ENCODE peak calls at places on chromosomes 16 and 17, in five cellular contexts. One of them, this sample, is unnamed.

GRCh38 chr16:11386791-11387546 is 41.7 kb downstream of the RMI2 start:
- DNase-seq in suprapubic skin: no peak
- DNase-seq in transverse colon: no peak
- DNase-seq in ovary: no peak
- DNase-seq in thyroid gland: no peak
- DNase-seq in this sample: no peak

GRCh38 chr16:22645868-22646267 is 135.2 kb downstream of the NPIPB5 start:
- DNase-seq in ovary: no peak
- DNase-seq in transverse colon: no peak
- DNase-seq in suprapubic skin: no peak
- DNase-seq in thyroid gland: no peak
- DNase-seq in this sample: no peak

GRCh38 chr17:29384901-29385300 is 5.3 kb upstream of the TAOK1 start:
- DNase-seq in thyroid gland: no peak
- DNase-seq in suprapubic skin: no peak
- DNase-seq in ovary: no peak
- DNase-seq in transverse colon: no peak
- DNase-seq in this sample: no peak

GRCh38 chr16:64153718-64154117 is 968.1 kb downstream of the CDH11 start:
- DNase-seq in transverse colon: no peak
- DNase-seq in thyroid gland: no peak
- DNase-seq in suprapubic skin: no peak
- DNase-seq in ovary: no peak
- DNase-seq in this sample: no peak

GRCh38 chr16:51880776-51881175 is 666.2 kb downstream of the TOX3 start:
- DNase-seq in suprapubic skin: no peak
- DNase-seq in ovary: no peak
- DNase-seq in thyroid gland: no peak
- DNase-seq in transverse colon: no peak
- DNase-seq in this sample: no peak

GRCh38 chr16:53022374-53022773 is 30.3 kb downstream of the CHD9NB start:
- DNase-seq in transverse colon: peak
- DNase-seq in ovary: peak
- DNase-seq in thyroid gland: peak
- DNase-seq in suprapubic skin: no peak
- DNase-seq in this sample: no peak

GRCh38 chr16:47204736-47205499 is 61.2 kb upstream of the NETO2 start:
- DNase-seq in thyroid gland: no peak
- DNase-seq in suprapubic skin: no peak
- DNase-seq in transverse colon: no peak
- DNase-seq in ovary: no peak
- DNase-seq in this sample: no peak

GRCh38 chr16:56298948-56299602 is 107.8 kb downstream of the GNAO1 start:
- DNase-seq in transverse colon: no peak
- DNase-seq in suprapubic skin: no peak
- DNase-seq in ovary: no peak
- DNase-seq in thyroid gland: peak
- DNase-seq in this sample: peak

GRCh38 chr17:70130274-70130673 is 39.1 kb upstream of the KCNJ2 start:
- DNase-seq in ovary: no peak
- DNase-seq in suprapubic skin: no peak
- DNase-seq in transverse colon: no peak
- DNase-seq in thyroid gland: no peak
- DNase-seq in this sample: no peak

GRCh38 chr16:15777533-15778203 is 79.2 kb downstream of the MYH11 start:
- DNase-seq in ovary: no peak
- DNase-seq in transverse colon: no peak
- DNase-seq in thyroid gland: peak
- DNase-seq in suprapubic skin: no peak
- DNase-seq in this sample: no peak

GRCh38 chr16:13403326-13403725 is 501.9 kb downstream of the SHISA9 start:
- DNase-seq in suprapubic skin: no peak
- DNase-seq in ovary: no peak
- DNase-seq in transverse colon: no peak
- DNase-seq in thyroid gland: no peak
- DNase-seq in this sample: no peak

GRCh38 chr16:59060212-59060611 is 326.1 kb upstream of the GOT2 start:
- DNase-seq in suprapubic skin: no peak
- DNase-seq in ovary: no peak
- DNase-seq in thyroid gland: no peak
- DNase-seq in transverse colon: no peak
- DNase-seq in this sample: no peak

GRCh38 chr17:64051153-64051552 is 30.7 kb upstream of the ICAM2 start:
- DNase-seq in thyroid gland: no peak
- DNase-seq in transverse colon: no peak
- DNase-seq in ovary: no peak
- DNase-seq in suprapubic skin: no peak
- DNase-seq in this sample: no peak

GRCh38 chr16:24125199-24125598 is 130.9 kb upstream of the CACNG3 start:
- DNase-seq in transverse colon: no peak
- DNase-seq in ovary: no peak
- DNase-seq in suprapubic skin: no peak
- DNase-seq in thyroid gland: no peak
- DNase-seq in this sample: no peak

GRCh38 chr17:13355054-13355453 is 246.7 kb downstream of the HS3ST3A1 start:
- DNase-seq in suprapubic skin: no peak
- DNase-seq in ovary: no peak
- DNase-seq in transverse colon: no peak
- DNase-seq in thyroid gland: no peak
- DNase-seq in this sample: no peak

GRCh38 chr16:81607006-81607405 is 162.4 kb downstream of the CMIP start:
- DNase-seq in suprapubic skin: no peak
- DNase-seq in ovary: no peak
- DNase-seq in thyroid gland: no peak
- DNase-seq in transverse colon: no peak
- DNase-seq in this sample: peak

GRCh38 chr17:38611872-38612376 is 6.2 kb upstream of the SRCIN1 start:
- DNase-seq in transverse colon: no peak
- DNase-seq in suprapubic skin: no peak
- DNase-seq in thyroid gland: no peak
- DNase-seq in ovary: no peak
- DNase-seq in this sample: no peak

GRCh38 chr16:52773026-52773425 is 226.1 kb upstream of the TOX3 start:
- DNase-seq in thyroid gland: no peak
- DNase-seq in suprapubic skin: no peak
- DNase-seq in transverse colon: no peak
- DNase-seq in ovary: no peak
- DNase-seq in this sample: no peak

GRCh38 chr17:44987194-44987882 is 19.2 kb upstream of the C1QL1 start:
- DNase-seq in transverse colon: no peak
- DNase-seq in suprapubic skin: no peak
- DNase-seq in thyroid gland: no peak
- DNase-seq in ovary: no peak
- DNase-seq in this sample: no peak

GRCh38 chr16:21950782-21951521 is 2.2 kb upstream of the UQCRC2 start:
- DNase-seq in ovary: no peak
- DNase-seq in transverse colon: no peak
- DNase-seq in thyroid gland: peak
- DNase-seq in suprapubic skin: no peak
- DNase-seq in this sample: no peak

GRCh38 chr17:50583636-50584035 is 23.1 kb downstream of the CACNA1G start:
- DNase-seq in ovary: no peak
- DNase-seq in suprapubic skin: no peak
- DNase-seq in transverse colon: no peak
- DNase-seq in thyroid gland: no peak
- DNase-seq in this sample: no peak

GRCh38 chr17:46851029-46851741 is at the start of gene WNT9B:
- DNase-seq in suprapubic skin: no peak
- DNase-seq in transverse colon: peak
- DNase-seq in ovary: no peak
- DNase-seq in thyroid gland: peak
- DNase-seq in this sample: no peak

GRCh38 chr16:73503093-73503492 is 455.2 kb upstream of the ZFHX3 start:
- DNase-seq in suprapubic skin: no peak
- DNase-seq in thyroid gland: no peak
- DNase-seq in ovary: no peak
- DNase-seq in transverse colon: no peak
- DNase-seq in this sample: no peak

GRCh38 chr17:83203073-83203471 is 123.7 kb downstream of the METRNL start:
- DNase-seq in transverse colon: peak
- DNase-seq in ovary: peak
- DNase-seq in thyroid gland: no peak
- DNase-seq in suprapubic skin: peak
- DNase-seq in this sample: peak

GRCh38 chr17:54992797-54993639 is 24.5 kb downstream of the STXBP4 start:
- DNase-seq in transverse colon: no peak
- DNase-seq in suprapubic skin: no peak
- DNase-seq in thyroid gland: no peak
- DNase-seq in ovary: no peak
- DNase-seq in this sample: no peak

GRCh38 chr16:82694239-82694874 is 67.6 kb downstream of the CDH13 start:
- DNase-seq in suprapubic skin: no peak
- DNase-seq in thyroid gland: no peak
- DNase-seq in ovary: no peak
- DNase-seq in transverse colon: no peak
- DNase-seq in this sample: no peak

GRCh38 chr17:6660101-6660500 is 8.5 kb downstream of the C17orf100 start:
- DNase-seq in ovary: no peak
- DNase-seq in transverse colon: no peak
- DNase-seq in thyroid gland: no peak
- DNase-seq in suprapubic skin: no peak
- DNase-seq in this sample: peak

GRCh38 chr17:608911-609882 is 105.4 kb downstream of the VPS53 start:
- DNase-seq in transverse colon: no peak
- DNase-seq in suprapubic skin: no peak
- DNase-seq in thyroid gland: no peak
- DNase-seq in ovary: no peak
- DNase-seq in this sample: no peak

GRCh38 chr16:67194257-67194656 is 2.3 kb downstream of the E2F4 start:
- DNase-seq in thyroid gland: no peak
- DNase-seq in ovary: no peak
- DNase-seq in suprapubic skin: no peak
- DNase-seq in transverse colon: no peak
- DNase-seq in this sample: no peak
- TF ChIP-seq POLR2A in thyroid gland: no peak
- TF ChIP-seq POLR2A in ovary: no peak
- TF ChIP-seq POLR2A in suprapubic skin: no peak
- TF ChIP-seq POLR2A in transverse colon: no peak
- TF ChIP-seq POLR2A in this sample: no peak

DNA sequence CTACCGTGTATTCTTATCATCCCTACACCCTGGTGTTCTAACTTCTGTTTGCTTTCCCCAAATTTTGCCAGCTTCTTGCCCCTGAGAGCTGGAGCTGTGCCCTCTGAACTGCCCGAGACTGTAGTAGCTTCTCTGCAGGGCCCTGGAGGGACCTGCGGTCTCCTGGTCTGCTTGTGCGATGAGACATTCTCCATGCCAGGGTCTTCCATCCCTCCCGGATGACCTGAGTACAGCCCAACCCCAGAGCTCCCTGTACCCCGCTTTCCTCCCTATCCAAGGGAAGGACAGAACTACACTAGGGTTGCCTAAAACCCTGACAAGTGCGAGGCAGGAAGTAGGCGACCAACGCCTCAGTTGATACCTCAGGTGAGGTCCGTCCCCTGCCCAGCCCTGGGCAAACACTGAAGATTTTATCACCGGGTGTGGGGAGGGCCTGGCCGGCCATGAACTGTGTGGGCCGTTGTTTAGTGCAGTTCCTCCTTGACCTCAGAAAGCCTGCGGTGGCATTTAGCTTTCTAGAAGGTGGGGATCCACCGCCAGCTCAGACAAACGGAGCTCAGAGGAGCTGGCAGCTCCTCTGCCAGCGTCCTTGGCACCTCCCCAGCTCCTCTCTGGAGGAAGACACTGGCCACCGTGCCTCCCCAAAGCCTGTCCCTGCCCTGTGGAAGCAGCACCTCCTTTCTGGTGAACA is 13.7 kb downstream of the CANT1 start:
- DNase-seq in ovary: peak
- DNase-seq in thyroid gland: no peak
- DNase-seq in transverse colon: peak
- DNase-seq in suprapubic skin: peak
- DNase-seq in this sample: no peak
- H3K4me3 ChIP-seq in ovary: no peak
- H3K4me3 ChIP-seq in thyroid gland: no peak
- H3K4me3 ChIP-seq in transverse colon: no peak
- H3K4me3 ChIP-seq in suprapubic skin: no peak
- H3K4me3 ChIP-seq in this sample: no peak

GRCh38 chr16:2056681-2057407 is 9.1 kb downstream of the TSC2 start:
- DNase-seq in suprapubic skin: no peak
- DNase-seq in transverse colon: no peak
- DNase-seq in thyroid gland: peak
- DNase-seq in ovary: no peak
- DNase-seq in this sample: no peak
- TF ChIP-seq CTCF in suprapubic skin: no peak
- TF ChIP-seq CTCF in transverse colon: no peak
- TF ChIP-seq CTCF in thyroid gland: peak
- TF ChIP-seq CTCF in ovary: no peak
- TF ChIP-seq CTCF in this sample: no peak

GRCh38 chr17:76584427-76585047 is 1.1 kb downstream of the ST6GALNAC2 start:
- DNase-seq in transverse colon: no peak
- DNase-seq in ovary: no peak
- DNase-seq in thyroid gland: peak
- DNase-seq in suprapubic skin: no peak
- DNase-seq in this sample: no peak

GRCh38 chr17:76586741-76587487 is 1.3 kb upstream of the ST6GALNAC2 start:
- DNase-seq in suprapubic skin: no peak
- DNase-seq in ovary: no peak
- DNase-seq in thyroid gland: peak
- DNase-seq in transverse colon: no peak
- DNase-seq in this sample: peak

GRCh38 chr17:76588182-76588581 is 2.5 kb upstream of the ST6GALNAC2 start:
- DNase-seq in thyroid gland: no peak
- DNase-seq in suprapubic skin: no peak
- DNase-seq in transverse colon: no peak
- DNase-seq in ovary: no peak
- DNase-seq in this sample: no peak

GRCh38 chr17:76585048-76585648 is 512 bp downstream of the ST6GALNAC2 start:
- DNase-seq in ovary: no peak
- DNase-seq in thyroid gland: peak
- DNase-seq in suprapubic skin: peak
- DNase-seq in transverse colon: peak
- DNase-seq in this sample: no peak

DNA sequence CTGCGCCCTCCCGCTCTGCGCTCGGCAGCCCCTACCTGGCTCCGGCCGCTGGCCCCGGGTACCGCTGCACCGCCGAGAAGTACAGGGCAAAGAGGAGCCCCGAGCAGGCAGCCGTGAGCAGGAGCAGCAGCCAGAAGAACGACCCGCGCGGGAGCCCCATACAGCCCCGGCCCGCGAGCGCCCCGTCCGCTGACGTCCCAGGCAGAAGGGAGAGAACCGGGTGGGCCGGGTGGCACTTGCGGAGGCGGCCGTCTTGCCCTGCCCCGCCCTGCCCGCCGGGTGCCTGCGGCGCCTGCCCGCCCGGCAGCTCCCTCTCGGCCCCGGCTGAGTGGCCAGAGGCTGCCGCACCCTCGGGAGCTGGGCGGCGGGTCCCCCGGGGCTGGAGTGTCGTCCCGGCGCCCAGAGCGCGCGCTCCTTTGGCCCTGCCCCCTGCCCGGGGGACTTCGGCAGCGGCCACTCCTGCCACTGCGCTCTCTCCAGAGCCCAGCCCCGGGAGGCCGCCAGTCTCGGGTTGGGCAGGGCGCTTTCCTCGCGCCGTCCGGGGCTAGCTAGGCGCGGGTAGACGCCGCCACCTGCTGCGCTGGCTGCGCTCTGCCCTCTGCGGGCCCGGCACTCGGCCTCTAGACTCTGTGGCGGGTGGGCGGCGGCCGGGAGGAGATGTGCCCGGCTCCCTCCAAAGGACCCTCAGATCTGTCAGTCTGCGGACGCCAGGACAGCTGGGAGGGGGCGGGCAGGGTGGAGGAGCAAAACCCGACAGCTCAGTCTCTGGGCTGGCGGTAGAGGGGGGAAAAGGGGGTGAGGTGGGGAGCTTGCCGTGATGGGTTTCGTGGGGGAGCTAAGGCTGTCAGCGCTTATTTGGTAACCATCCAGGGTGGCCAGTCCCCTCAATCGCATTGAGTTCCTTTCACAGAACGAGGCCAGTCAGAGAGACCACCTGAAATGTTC is at the start of gene ST6GALNAC2:
- DNase-seq in ovary: peak
- DNase-seq in transverse colon: peak
- DNase-seq in suprapubic skin: no peak
- DNase-seq in thyroid gland: peak
- DNase-seq in this sample: no peak
- TF ChIP-seq POLR2A in ovary: no peak
- TF ChIP-seq POLR2A in transverse colon: no peak
- TF ChIP-seq POLR2A in suprapubic skin: peak
- TF ChIP-seq POLR2A in thyroid gland: peak
- TF ChIP-seq POLR2A in this sample: no peak